ENCODE peak calls at places on chromosomes 1 and 21, in seven cellular contexts. N is hepatocyte; D is OCI-LY7; R is neural progenitor cell; S is spleen; L is heart left ventricle; B is CD4-positive, CD25-positive, alpha-beta regulatory T cell. Z is an unnamed sample. For H3K4me1 and H3K36me3, the result is how much of the 10 kb centered on the place peaks cover.

GRCh38 chr1:54331843-54332688 is 74.1 kb downstream of the SSBP3 start:
- DNase-seq in N (no peak), D (no peak), R (no peak), S (no peak), L (no peak), B (no peak), Z (no peak)

GRCh38 chr21:39175154-39175553 is 8.1 kb downstream of the PSMG1 start:
- DNase-seq in N (peak), D (peak), R (no peak), S (no peak), L (no peak), B (no peak), Z (no peak)

GRCh38 chr21:34223376-34223775 is 140.4 kb upstream of the KCNE2 start:
- DNase-seq in N (no peak), D (no peak), R (no peak), S (no peak), L (no peak), B (no peak), Z (no peak)

GRCh38 chr1:203165800-203166161 is 9.8 kb downstream of the MYBPH start:
- DNase-seq in N (no peak), D (no peak), R (no peak), S (no peak), L (no peak), B (no peak), Z (peak)

GRCh38 chr1:205770618-205771017 is 4.7 kb downstream of the RAB29 start:
- DNase-seq in N (no peak), D (no peak), R (no peak), S (no peak), L (no peak), B (no peak), Z (no peak)

GRCh38 chr21:27206368-27206982 is 239.6 kb upstream of the ADAMTS5 start:
- DNase-seq in N (no peak), D (no peak), R (peak), S (no peak), L (no peak), B (no peak), Z (no peak)

GRCh38 chr1:51541313-51542050 is 22.4 kb upstream of the EPS15 start:
- DNase-seq in N (no peak), D (no peak), R (no peak), S (no peak), L (no peak), B (no peak), Z (no peak)

GRCh38 chr1:117657031-117657430 is 51.2 kb downstream of the TENT5C start:
- DNase-seq in N (peak), D (no peak), R (no peak), S (no peak), L (no peak), B (no peak), Z (no peak)

GRCh38 chr21:46189213-46189958 is 5.1 kb upstream of the SPATC1L start:
- DNase-seq in N (peak), D (no peak), R (no peak), S (no peak), L (no peak), B (no peak), Z (no peak)

DNA sequence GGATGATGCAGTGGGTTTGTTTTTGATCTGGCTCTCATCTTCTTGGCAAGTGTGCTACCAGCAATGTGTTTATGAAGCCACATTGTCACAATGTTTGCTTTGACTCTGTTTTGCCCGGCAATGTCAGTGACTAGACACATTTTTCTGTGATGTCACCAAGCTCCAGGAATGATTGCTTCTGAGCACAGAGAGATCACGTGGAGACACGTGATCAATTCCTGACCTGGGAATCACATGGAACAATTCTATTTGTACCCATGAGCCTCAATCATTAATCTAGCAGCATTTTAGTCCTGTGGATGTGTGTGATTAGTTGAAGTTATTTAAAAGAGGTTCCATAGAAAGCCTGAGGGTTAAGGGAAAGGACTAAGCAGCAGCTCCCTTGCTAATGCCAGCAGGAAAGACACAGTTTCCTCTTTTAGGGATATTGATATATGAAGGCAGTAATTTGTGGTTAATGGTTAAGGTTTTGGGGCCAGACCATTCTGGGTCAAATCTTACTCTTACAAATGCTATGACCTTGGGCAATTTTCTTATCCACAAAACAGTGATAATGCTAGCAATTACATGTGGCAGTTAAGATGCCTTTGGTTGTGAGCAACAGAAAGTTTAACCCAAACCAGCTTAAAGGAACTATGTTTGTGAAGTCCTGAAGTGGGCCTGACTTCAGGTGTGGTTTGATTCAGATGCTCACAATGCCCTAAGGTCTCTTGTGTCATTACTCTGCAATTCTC is 59.0 kb downstream of the FASLG start:
- DNase-seq in N (peak), D (no peak), R (no peak), S (no peak), L (no peak), B (no peak), Z (no peak)
- H3K4me3 ChIP-seq in N (no peak), D (no peak), R (no peak), S (no peak), L (no peak), B (no peak), Z (no peak)

DNA sequence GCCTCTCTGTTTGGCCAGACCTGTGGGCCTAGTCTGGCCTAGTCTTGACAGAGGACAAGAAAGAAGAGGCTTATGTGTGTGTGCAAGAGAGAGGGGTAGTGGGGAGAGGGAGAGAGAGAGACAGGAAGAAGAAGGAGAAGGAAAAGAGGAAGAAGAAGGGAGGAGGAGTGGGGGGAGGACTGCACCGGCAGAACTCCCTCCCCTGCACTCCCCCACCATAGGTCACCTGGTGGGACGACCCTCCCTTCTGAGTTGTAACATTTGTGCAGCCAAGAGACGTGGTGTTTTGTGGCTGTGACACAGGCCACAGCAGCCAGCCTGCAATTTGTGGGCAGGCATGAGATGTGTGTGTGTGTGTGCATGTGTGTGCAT is 4.3 kb downstream of the INAVA start:
- DNase-seq in N (no peak), D (no peak), R (no peak), S (peak), L (no peak), B (no peak), Z (no peak)
- H3K4me1 ChIP-seq in N (under half), D (under half), R (under half), S (under half), L (under half), B (under half), Z (under half)

GRCh38 chr1:29832471-29832870 is 596.1 kb downstream of the PTPRU start:
- DNase-seq in N (no peak), D (no peak), R (no peak), S (peak), L (no peak), B (no peak), Z (no peak)
- H3K36me3 ChIP-seq in N (under half), D (under half), R (under half), S (under half), L (under half), B (under half), Z (under half)

GRCh38 chr1:159974350-159974965 is 20.4 kb upstream of the SLAMF9 start:
- DNase-seq in N (no peak), D (no peak), R (no peak), S (no peak), L (no peak), B (no peak), Z (no peak)
- H3K4me3 ChIP-seq in N (no peak), D (no peak), R (no peak), S (no peak), L (no peak), B (no peak), Z (no peak)

GRCh38 chr1:207745839-207746767 is 5.8 kb upstream of the CD46 start:
- DNase-seq in N (no peak), D (peak), R (no peak), S (no peak), L (no peak), B (no peak), Z (no peak)

GRCh38 chr1:207747627-207748492 is 4.0 kb upstream of the CD46 start:
- DNase-seq in N (no peak), D (peak), R (no peak), S (no peak), L (no peak), B (no peak), Z (no peak)

GRCh38 chr1:207744000-207744534 is 7.8 kb upstream of the CD46 start:
- DNase-seq in N (no peak), D (no peak), R (no peak), S (no peak), L (no peak), B (no peak), Z (no peak)

GRCh38 chr1:207748737-207749528 is 2.9 kb upstream of the CD46 start:
- DNase-seq in N (no peak), D (peak), R (no peak), S (no peak), L (no peak), B (no peak), Z (no peak)

GRCh38 chr1:207745285-207745684 is 6.6 kb upstream of the CD46 start:
- DNase-seq in N (no peak), D (no peak), R (no peak), S (no peak), L (no peak), B (no peak), Z (no peak)
- H3K4me1 ChIP-seq in N (under half), D (half or more), R (under half), S (under half), L (under half), B (under half), Z (under half)

DNA sequence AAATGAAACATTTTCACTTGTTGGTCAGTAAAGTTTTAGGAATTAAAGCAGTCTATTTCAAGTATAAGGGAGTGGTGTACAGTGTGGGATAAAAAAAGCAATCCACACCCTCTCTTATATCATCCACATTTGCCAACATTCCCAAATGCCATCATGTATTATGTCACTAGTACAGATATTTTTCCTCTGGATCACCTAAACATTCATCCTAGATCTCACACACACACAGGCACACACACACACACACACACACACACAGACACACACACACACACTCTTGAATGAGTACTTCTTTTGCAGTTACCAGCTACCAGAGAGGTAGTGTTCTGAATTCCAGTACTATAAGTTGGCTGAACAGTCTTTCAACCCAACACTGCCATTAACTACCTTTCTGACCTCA is 1369.1 kb upstream of the ADGRL4 start:
- DNase-seq in N (no peak), D (no peak), R (no peak), S (no peak), L (no peak), B (no peak), Z (no peak)
- H3K36me3 ChIP-seq in N (under half), D (under half), R (under half), S (under half), L (under half), B (under half), Z (under half)

GRCh38 chr1:201450721-201451291 is 18.2 kb downstream of the PHLDA3 start:
- DNase-seq in N (peak), D (peak), R (peak), S (no peak), L (peak), B (no peak), Z (peak)
- H3K4me3 ChIP-seq in N (no peak), D (peak), R (no peak), S (no peak), L (no peak), B (no peak), Z (no peak)